ENCODE peak calls at places on chromosome 11, in eight cellular contexts. X is fibroblast of the conjunctiva; E is B cell; T is stimulated activated CD8-positive, alpha-beta memory T cell treated with anti-CD3 and anti-CD28 coated beads, Interleukin-15, amount 100 ng/mL, for 24 hours; Y is nucleus accumbens; U is AG04450; A is substantia nigra; P is endothelial cell. R is an unnamed sample.

GRCh38 chr11:3781423-3781822 is 15.9 kb downstream of the NUP98 start:
- DNase-seq in X (no peak), E (no peak), T (no peak), Y (no peak), U (no peak), A (no peak), P (no peak), R (peak; percentile 7)

GRCh38 chr11:118227865-118228785 is 3.3 kb upstream of the JAML start:
- DNase-seq in X (no peak), E (peak; percentile 59), T (no peak), Y (no peak), U (no peak), A (no peak), P (no peak), R (no peak)

GRCh38 chr11:9662273-9662672 is 1.6 kb upstream of the SWAP70 start:
- DNase-seq in X (no peak), E (peak; percentile 67), T (no peak), Y (no peak), U (no peak), A (peak; percentile 5), P (no peak), R (no peak)

GRCh38 chr11:101049123-101049522 is 80.5 kb downstream of the PGR start:
- DNase-seq in X (no peak), E (no peak), T (no peak), Y (no peak), U (no peak), A (no peak), P (no peak), R (no peak)

GRCh38 chr11:102981324-102981910 is 25.9 kb upstream of the MMP13 start:
- DNase-seq in X (no peak), E (no peak), T (no peak), Y (no peak), U (no peak), A (no peak), P (no peak), R (no peak)

GRCh38 chr11:44426958-44427357 is 117.0 kb upstream of the ALX4 start:
- DNase-seq in X (no peak), E (no peak), T (no peak), Y (no peak), U (no peak), A (no peak), P (no peak), R (no peak)

GRCh38 chr11:91730620-91731019 is 494.0 kb upstream of the FAT3 start:
- DNase-seq in X (no peak), E (no peak), T (no peak), Y (no peak), U (no peak), A (no peak), P (no peak), R (no peak)

GRCh38 chr11:8717876-8718753 is 35.5 kb downstream of the RPL27A start:
- DNase-seq in X (peak; percentile 85), E (peak; percentile 46), T (no peak), Y (no peak), U (peak; percentile 89), A (peak; percentile 34), P (no peak), R (peak; percentile 64)

GRCh38 chr11:125214466-125215204 is 50.1 kb downstream of the PKNOX2 start:
- DNase-seq in X (peak; percentile 18), E (no peak), T (no peak), Y (no peak), U (no peak), A (no peak), P (peak; percentile 49), R (no peak)